ENCODE peak calls at places on chromosomes 6 and 20, in four cellular contexts. P is psoas muscle, K is LNCaP clone FGC, H is astrocyte of the spinal cord. F is an unnamed sample.

GRCh38 chr6:71523548-71523947 is 234.9 kb downstream of the OGFRL1 start:
- DNase-seq in P (no peak), K (no peak), H (no peak), F (no peak)

GRCh38 chr6:170295519-170296422 is 4.9 kb upstream of the DLL1 start:
- DNase-seq in P (no peak), K (no peak), H (no peak), F (no peak)

GRCh38 chr20:41170386-41171105 is 33.2 kb downstream of the PLCG1 start:
- DNase-seq in P (peak), K (no peak), H (no peak), F (no peak)

GRCh38 chr6:1604347-1604990 is 5.2 kb upstream of the FOXC1 start:
- DNase-seq in P (peak), K (no peak), H (peak), F (no peak)

GRCh38 chr6:26743157-26743821 is 83.7 kb upstream of the ZNF322 start:
- DNase-seq in P (no peak), K (no peak), H (peak), F (peak)

GRCh38 chr6:10412948-10413849 is 1.7 kb downstream of the TFAP2A start:
- DNase-seq in P (no peak), K (no peak), H (no peak), F (no peak)

GRCh38 chr6:23180504-23181293 is 611.3 kb downstream of the HDGFL1 start:
- DNase-seq in P (no peak), K (peak), H (peak), F (peak)

GRCh38 chr6:43178150-43178549 is 3.8 kb upstream of the CUL9 start:
- DNase-seq in P (no peak), K (no peak), H (no peak), F (no peak)

GRCh38 chr6:63816979-63817436 is 181.4 kb downstream of the PHF3 start:
- DNase-seq in P (no peak), K (no peak), H (no peak), F (peak)

GRCh38 chr6:83365931-83366330 is 64.9 kb downstream of the ME1 start:
- DNase-seq in P (no peak), K (no peak), H (peak), F (peak)

GRCh38 chr6:55536579-55536978 is 42.4 kb downstream of the HMGCLL1 start:
- DNase-seq in P (no peak), K (no peak), H (no peak), F (no peak)

GRCh38 chr20:20426472-20426907 is 58.6 kb downstream of the INSM1 start:
- DNase-seq in P (no peak), K (no peak), H (no peak), F (no peak)

GRCh38 chr20:48171626-48172025 is 386.3 kb upstream of the SULF2 start:
- DNase-seq in P (no peak), K (no peak), H (no peak), F (no peak)

GRCh38 chr20:14481863-14482262 is 144.5 kb upstream of the FLRT3 start:
- DNase-seq in P (no peak), K (no peak), H (peak), F (peak)

GRCh38 chr20:20362774-20363435 is 5.0 kb upstream of the INSM1 start:
- DNase-seq in P (no peak), K (no peak), H (no peak), F (no peak)

GRCh38 chr20:54197621-54198604 is 10.0 kb upstream of the PFDN4 start:
- DNase-seq in P (no peak), K (no peak), H (peak), F (peak)

GRCh38 chr6:34515473-34516387 is 40.4 kb downstream of the SPDEF start:
- DNase-seq in P (peak), K (no peak), H (no peak), F (no peak)

GRCh38 chr6:27293436-27294152 is 18.5 kb downstream of the POM121L2 start:
- DNase-seq in P (no peak), K (no peak), H (peak), F (peak)

GRCh38 chr6:144896876-144897275 is 611.7 kb downstream of the UTRN start:
- DNase-seq in P (no peak), K (no peak), H (no peak), F (no peak)

GRCh38 chr20:54078296-54078695 is 7.9 kb upstream of the BCAS1 start:
- DNase-seq in P (no peak), K (no peak), H (no peak), F (no peak)

GRCh38 chr6:148887181-148887580 is 140.4 kb downstream of the UST start:
- DNase-seq in P (no peak), K (peak), H (peak), F (no peak)

GRCh38 chr6:111843347-111844147 is 29.7 kb downstream of the FYN start:
- DNase-seq in P (no peak), K (no peak), H (no peak), F (no peak)

GRCh38 chr6:29968130-29968529 is 25.8 kb downstream of the HLA-A start:
- DNase-seq in P (no peak), K (no peak), H (peak), F (no peak)

GRCh38 chr6:29964553-29964903 is 22.2 kb downstream of the HLA-A start:
- DNase-seq in P (no peak), K (no peak), H (no peak), F (no peak)

GRCh38 chr6:29967379-29968010 is 25.2 kb downstream of the HLA-A start:
- DNase-seq in P (no peak), K (peak), H (peak), F (peak)

GRCh38 chr6:29965873-29966601 is 23.7 kb downstream of the HLA-A start:
- DNase-seq in P (peak), K (peak), H (peak), F (peak)

GRCh38 chr6:29964904-29965872 is 22.9 kb downstream of the HLA-A start:
- DNase-seq in P (peak), K (peak), H (peak), F (peak)
- H3K4me3 ChIP-seq in P (peak), K (peak), H (peak), F (peak)

GRCh38 chr6:14883921-14884320 is 361.9 kb upstream of the JARID2 start:
- DNase-seq in P (no peak), K (no peak), H (peak), F (peak)
- H3K4me3 ChIP-seq in P (no peak), K (no peak), H (no peak), F (no peak)

GRCh38 chr20:57437267-57437666 is 46.1 kb downstream of the RBM38 start:
- DNase-seq in P (no peak), K (no peak), H (no peak), F (no peak)
- H3K4me3 ChIP-seq in P (no peak), K (no peak), H (no peak), F (no peak)

GRCh38 chr20:16747291-16747811 is 807 bp upstream of the OTOR start:
- DNase-seq in P (no peak), K (peak), H (no peak), F (no peak)
- H3K4me3 ChIP-seq in P (no peak), K (no peak), H (no peak), F (no peak)

DNA sequence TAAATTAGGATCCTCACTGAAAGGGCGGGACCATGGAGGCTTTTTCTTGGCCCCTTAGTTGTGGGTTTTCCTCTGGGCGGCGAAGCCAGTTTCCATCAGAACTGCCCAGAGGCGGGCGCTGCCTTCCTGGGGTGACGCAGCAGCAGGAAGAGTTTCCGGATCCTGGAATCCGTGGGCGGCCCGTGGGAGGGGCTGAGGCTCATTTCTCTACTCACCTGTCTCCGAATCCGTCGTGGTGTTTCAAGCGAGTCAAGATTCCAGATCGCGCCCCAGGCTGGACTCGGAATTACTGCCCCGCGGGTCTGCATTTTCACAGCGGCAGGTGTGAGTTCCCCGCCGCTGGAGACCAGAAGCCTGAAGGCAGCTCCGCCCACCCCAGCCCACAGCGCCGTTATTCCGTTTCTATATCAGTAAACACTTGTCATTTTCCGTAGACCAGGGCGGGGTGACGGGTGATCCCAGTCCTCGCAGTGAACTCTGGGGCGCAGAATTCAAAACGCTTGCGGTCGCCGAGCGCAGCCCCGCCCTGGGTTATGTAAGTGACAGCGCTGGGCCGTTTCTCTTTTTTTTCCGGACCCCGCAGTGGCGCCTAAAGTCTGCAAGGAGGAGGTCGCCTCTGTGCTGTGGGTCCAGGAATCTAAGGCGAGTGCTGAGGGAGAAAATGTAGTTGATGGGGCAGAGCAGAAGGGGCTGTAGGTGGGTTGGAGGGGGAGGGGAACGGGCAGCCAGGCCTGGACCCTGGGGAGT is 27.2 kb upstream of the POU5F1 start:
- DNase-seq in P (peak), K (peak), H (peak), F (peak)
- H3K4me3 ChIP-seq in P (peak), K (peak), H (peak), F (peak)

GRCh38 chr20:8627386-8628030 is 441.4 kb upstream of the PLCB4 start:
- DNase-seq in P (no peak), K (no peak), H (no peak), F (peak)
- H3K4me3 ChIP-seq in P (peak), K (no peak), H (no peak), F (peak)

GRCh38 chr20:49982346-49983122 is at the start of gene SNAI1:
- DNase-seq in P (peak), K (peak), H (peak), F (peak)

GRCh38 chr20:49982072-49982345 is 771 bp upstream of the SNAI1 start:
- DNase-seq in P (no peak), K (no peak), H (no peak), F (no peak)

GRCh38 chr20:49983848-49984408 is 1.1 kb downstream of the SNAI1 start:
- DNase-seq in P (no peak), K (no peak), H (peak), F (no peak)

GRCh38 chr20:49984426-49985153 is 1.8 kb downstream of the SNAI1 start:
- DNase-seq in P (no peak), K (no peak), H (no peak), F (no peak)

GRCh38 chr20:49983123-49983847 is 505 bp downstream of the SNAI1 start:
- DNase-seq in P (no peak), K (no peak), H (no peak), F (no peak)
- H3K4me3 ChIP-seq in P (peak), K (peak), H (peak), F (peak)

F was measured in fibroblast of villous mesenchyme.